ENCODE peak calls at places on chromosomes 12 and 14, in four cellular contexts. One of them, this sample, is unnamed.

GRCh38 chr14:27184371-27184901 is 586.6 kb upstream of the NOVA1 start:
- DNase-seq in CD4-positive, alpha-beta T cell: no peak
- DNase-seq in choroid plexus epithelial cell: peak; percentile 2
- DNase-seq in tibial nerve: no peak
- DNase-seq in this sample: peak; percentile 9

GRCh38 chr14:66379116-66379515 is 107.1 kb upstream of the CCDC196 start:
- DNase-seq in CD4-positive, alpha-beta T cell: no peak
- DNase-seq in choroid plexus epithelial cell: no peak
- DNase-seq in tibial nerve: no peak
- DNase-seq in this sample: peak; percentile 40

GRCh38 chr12:119412811-119413794 is 78.6 kb downstream of the CCDC60 start:
- DNase-seq in choroid plexus epithelial cell: peak; percentile 70
- DNase-seq in CD4-positive, alpha-beta T cell: no peak
- DNase-seq in tibial nerve: peak; percentile 65
- DNase-seq in this sample: peak; percentile 54

GRCh38 chr14:59534361-59534987 is 42.1 kb downstream of the CCDC175 start:
- DNase-seq in choroid plexus epithelial cell: peak; percentile 50
- DNase-seq in CD4-positive, alpha-beta T cell: no peak
- DNase-seq in tibial nerve: no peak
- DNase-seq in this sample: no peak

GRCh38 chr12:26953447-26953846 is 15.2 kb downstream of the FGFR1OP2 start:
- DNase-seq in tibial nerve: no peak
- DNase-seq in CD4-positive, alpha-beta T cell: no peak
- DNase-seq in choroid plexus epithelial cell: peak; percentile 42
- DNase-seq in this sample: no peak

GRCh38 chr12:56188786-56189335 is 422 bp downstream of the SMARCC2 start:
- DNase-seq in tibial nerve: no peak
- DNase-seq in choroid plexus epithelial cell: no peak
- DNase-seq in CD4-positive, alpha-beta T cell: no peak
- DNase-seq in this sample: no peak

GRCh38 chr12:93803408-93803807 is 126.2 kb downstream of the CRADD start:
- DNase-seq in tibial nerve: no peak
- DNase-seq in choroid plexus epithelial cell: peak; percentile 87
- DNase-seq in CD4-positive, alpha-beta T cell: no peak
- DNase-seq in this sample: peak; percentile 76

GRCh38 chr12:54591001-54591591 is 2.6 kb upstream of the PPP1R1A start:
- DNase-seq in choroid plexus epithelial cell: no peak
- DNase-seq in tibial nerve: no peak
- DNase-seq in CD4-positive, alpha-beta T cell: no peak
- DNase-seq in this sample: no peak

GRCh38 chr14:77148510-77149231 is 7.1 kb upstream of the ZDHHC22 start:
- DNase-seq in choroid plexus epithelial cell: no peak
- DNase-seq in CD4-positive, alpha-beta T cell: no peak
- DNase-seq in tibial nerve: no peak
- DNase-seq in this sample: no peak

GRCh38 chr12:57726884-57727757 is 11.4 kb downstream of the AGAP2 start:
- DNase-seq in choroid plexus epithelial cell: peak; percentile 46
- DNase-seq in CD4-positive, alpha-beta T cell: no peak
- DNase-seq in tibial nerve: no peak
- DNase-seq in this sample: no peak

GRCh38 chr12:102118874-102119273 is 1.0 kb downstream of the NUP37 start:
- DNase-seq in CD4-positive, alpha-beta T cell: no peak
- DNase-seq in tibial nerve: no peak
- DNase-seq in choroid plexus epithelial cell: no peak
- DNase-seq in this sample: no peak

GRCh38 chr14:56176530-56176929 is 58.3 kb downstream of the PELI2 start:
- DNase-seq in tibial nerve: no peak
- DNase-seq in choroid plexus epithelial cell: no peak
- DNase-seq in CD4-positive, alpha-beta T cell: no peak
- DNase-seq in this sample: no peak

GRCh38 chr12:58741226-58741625 is 179.1 kb downstream of the LRIG3 start:
- DNase-seq in tibial nerve: no peak
- DNase-seq in CD4-positive, alpha-beta T cell: no peak
- DNase-seq in choroid plexus epithelial cell: no peak
- DNase-seq in this sample: no peak

GRCh38 chr14:55580401-55581010 is 499 bp downstream of the KTN1 start:
- DNase-seq in choroid plexus epithelial cell: no peak
- DNase-seq in CD4-positive, alpha-beta T cell: peak; percentile 41
- DNase-seq in tibial nerve: no peak
- DNase-seq in this sample: peak; percentile 33

GRCh38 chr12:96237465-96238077 is 43.4 kb downstream of the ELK3 start:
- DNase-seq in tibial nerve: peak; percentile 69
- DNase-seq in choroid plexus epithelial cell: peak; percentile 97
- DNase-seq in CD4-positive, alpha-beta T cell: no peak
- DNase-seq in this sample: peak; percentile 93

GRCh38 chr12:55925870-55926737 is 1.6 kb downstream of the PYM1 start:
- DNase-seq in choroid plexus epithelial cell: peak; percentile 11
- DNase-seq in CD4-positive, alpha-beta T cell: no peak
- DNase-seq in tibial nerve: no peak
- DNase-seq in this sample: no peak

GRCh38 chr12:80218925-80219714 is 119.8 kb downstream of the OTOGL start:
- DNase-seq in tibial nerve: no peak
- DNase-seq in CD4-positive, alpha-beta T cell: no peak
- DNase-seq in choroid plexus epithelial cell: no peak
- DNase-seq in this sample: no peak

DNA sequence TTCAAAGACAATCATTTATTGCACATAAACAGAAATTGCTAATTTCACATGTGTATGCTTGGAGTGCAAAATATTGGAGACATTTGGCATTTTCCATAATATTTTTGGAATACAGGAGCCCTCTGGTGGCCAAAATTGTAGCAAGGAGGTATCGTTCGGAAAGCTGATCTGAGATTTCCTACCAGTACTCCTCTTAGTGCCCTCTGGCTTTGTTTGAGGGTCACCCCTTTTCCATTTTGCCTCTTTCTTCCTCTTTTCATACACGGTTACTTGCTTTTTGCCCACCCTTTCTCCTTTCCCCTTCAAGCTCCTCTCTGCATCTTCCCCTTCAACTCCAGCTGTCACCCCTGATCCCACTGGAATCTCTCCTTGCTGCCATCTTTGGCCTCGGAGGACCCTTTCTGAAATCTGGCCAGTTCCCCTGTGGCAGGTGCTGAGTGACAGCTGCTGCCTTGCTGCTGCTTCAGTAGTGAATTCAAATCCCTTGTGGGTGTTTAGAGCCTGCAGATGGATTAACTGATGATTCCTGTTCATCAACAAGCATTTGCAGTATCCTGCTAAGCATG is 164.6 kb upstream of the PARP11 start:
- DNase-seq in tibial nerve: peak; percentile 87
- DNase-seq in choroid plexus epithelial cell: peak; percentile 70
- DNase-seq in CD4-positive, alpha-beta T cell: no peak
- DNase-seq in this sample: peak; percentile 69
- TF ChIP-seq CTCF in tibial nerve: peak; percentile 74
- TF ChIP-seq CTCF in choroid plexus epithelial cell: peak; percentile 75
- TF ChIP-seq CTCF in CD4-positive, alpha-beta T cell: peak; percentile 73
- TF ChIP-seq CTCF in this sample: peak; percentile 71

DNA sequence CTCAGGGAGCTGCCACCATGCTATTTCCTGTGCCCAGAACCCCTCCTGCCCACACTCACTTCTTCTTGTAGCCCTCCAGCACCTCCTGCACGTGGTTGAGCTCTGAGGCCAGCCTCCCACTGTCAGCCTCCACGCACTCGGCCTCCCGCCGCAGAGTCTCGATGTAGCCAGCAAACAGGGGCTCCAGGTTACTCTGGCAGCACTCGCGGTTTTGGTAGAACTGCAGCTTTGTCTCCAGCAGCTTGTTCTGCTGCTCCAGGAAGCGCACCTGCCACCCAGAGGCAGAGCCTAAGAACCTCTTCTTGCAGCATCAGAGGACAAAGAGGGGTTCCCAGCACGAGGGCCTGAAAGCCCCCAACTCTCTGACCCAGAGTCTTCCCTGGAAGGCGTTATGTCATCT is 2.1 kb downstream of the KRT83 start:
- DNase-seq in tibial nerve: no peak
- DNase-seq in CD4-positive, alpha-beta T cell: no peak
- DNase-seq in choroid plexus epithelial cell: peak; percentile 23
- DNase-seq in this sample: peak; percentile 20
- TF ChIP-seq CTCF in tibial nerve: no peak
- TF ChIP-seq CTCF in CD4-positive, alpha-beta T cell: no peak
- TF ChIP-seq CTCF in choroid plexus epithelial cell: peak; percentile 28
- TF ChIP-seq CTCF in this sample: peak; percentile 23

GRCh38 chr14:57692671-57693070 is 173.2 kb downstream of the SLC35F4 start:
- DNase-seq in choroid plexus epithelial cell: peak; percentile 81
- DNase-seq in CD4-positive, alpha-beta T cell: no peak
- DNase-seq in tibial nerve: no peak
- DNase-seq in this sample: peak; percentile 69
- TF ChIP-seq CTCF in choroid plexus epithelial cell: peak; percentile 61
- TF ChIP-seq CTCF in CD4-positive, alpha-beta T cell: no peak
- TF ChIP-seq CTCF in tibial nerve: peak; percentile 9
- TF ChIP-seq CTCF in this sample: peak; percentile 80

GRCh38 chr14:100654025-100654813 is 67.0 kb upstream of the BEGAIN start:
- DNase-seq in CD4-positive, alpha-beta T cell: no peak
- DNase-seq in tibial nerve: no peak
- DNase-seq in choroid plexus epithelial cell: no peak
- DNase-seq in this sample: no peak

GRCh38 chr14:100654814-100655795 is 67.9 kb upstream of the BEGAIN start:
- DNase-seq in CD4-positive, alpha-beta T cell: peak; percentile 25
- DNase-seq in choroid plexus epithelial cell: no peak
- DNase-seq in tibial nerve: no peak
- DNase-seq in this sample: no peak

GRCh38 chr14:100651999-100652508 is 64.8 kb upstream of the BEGAIN start:
- DNase-seq in CD4-positive, alpha-beta T cell: no peak
- DNase-seq in choroid plexus epithelial cell: peak; percentile 49
- DNase-seq in tibial nerve: no peak
- DNase-seq in this sample: no peak

GRCh38 chr14:100652739-100653138 is 65.5 kb upstream of the BEGAIN start:
- DNase-seq in choroid plexus epithelial cell: no peak
- DNase-seq in tibial nerve: no peak
- DNase-seq in CD4-positive, alpha-beta T cell: no peak
- DNase-seq in this sample: no peak

GRCh38 chr14:100653409-100653808 is 66.2 kb upstream of the BEGAIN start:
- DNase-seq in tibial nerve: no peak
- DNase-seq in CD4-positive, alpha-beta T cell: no peak
- DNase-seq in choroid plexus epithelial cell: no peak
- DNase-seq in this sample: no peak
- TF ChIP-seq CTCF in tibial nerve: peak; percentile 22
- TF ChIP-seq CTCF in CD4-positive, alpha-beta T cell: peak; percentile 51
- TF ChIP-seq CTCF in choroid plexus epithelial cell: peak; percentile 72
- TF ChIP-seq CTCF in this sample: peak; percentile 61

DNA sequence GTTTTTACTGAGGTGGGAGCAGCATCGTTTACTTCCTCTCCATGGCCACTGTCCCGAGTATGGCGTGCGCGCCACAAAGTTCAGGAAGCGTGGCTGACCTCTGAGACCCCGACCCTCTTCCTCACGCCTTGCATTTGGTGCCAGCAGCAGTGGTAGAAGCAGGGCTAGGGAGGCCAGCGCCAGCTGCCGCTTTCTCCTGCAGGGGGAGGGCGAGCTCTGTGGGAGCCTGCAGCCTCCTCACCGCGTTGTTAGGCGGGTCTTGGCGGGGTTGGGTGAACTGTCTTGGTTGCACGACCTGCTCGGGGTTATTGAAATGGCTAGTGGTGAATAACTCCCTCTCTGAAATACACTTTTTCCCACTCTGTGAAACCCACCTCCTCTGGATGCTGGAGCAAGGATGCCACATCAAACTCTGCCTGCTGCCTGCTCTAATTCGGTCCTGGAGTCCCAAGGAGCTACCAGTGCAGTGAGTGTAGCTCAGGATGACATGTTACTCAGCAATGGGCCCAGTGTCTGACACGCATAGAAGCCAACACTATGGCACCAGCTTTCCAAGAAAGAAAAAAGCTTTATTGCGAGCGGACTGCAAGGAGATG is 22.3 kb upstream of the TDRD9 start:
- DNase-seq in tibial nerve: no peak
- DNase-seq in choroid plexus epithelial cell: no peak
- DNase-seq in CD4-positive, alpha-beta T cell: peak; percentile 14
- DNase-seq in this sample: no peak
- TF ChIP-seq CTCF in tibial nerve: no peak
- TF ChIP-seq CTCF in choroid plexus epithelial cell: peak; percentile 51
- TF ChIP-seq CTCF in CD4-positive, alpha-beta T cell: peak; percentile 29
- TF ChIP-seq CTCF in this sample: no peak

GRCh38 chr14:34713122-34713680 is 1.2 kb downstream of the CFL2 start:
- DNase-seq in CD4-positive, alpha-beta T cell: no peak
- DNase-seq in tibial nerve: no peak
- DNase-seq in choroid plexus epithelial cell: no peak
- DNase-seq in this sample: no peak
- TF ChIP-seq CTCF in CD4-positive, alpha-beta T cell: no peak
- TF ChIP-seq CTCF in tibial nerve: no peak
- TF ChIP-seq CTCF in choroid plexus epithelial cell: no peak
- TF ChIP-seq CTCF in this sample: no peak

DNA sequence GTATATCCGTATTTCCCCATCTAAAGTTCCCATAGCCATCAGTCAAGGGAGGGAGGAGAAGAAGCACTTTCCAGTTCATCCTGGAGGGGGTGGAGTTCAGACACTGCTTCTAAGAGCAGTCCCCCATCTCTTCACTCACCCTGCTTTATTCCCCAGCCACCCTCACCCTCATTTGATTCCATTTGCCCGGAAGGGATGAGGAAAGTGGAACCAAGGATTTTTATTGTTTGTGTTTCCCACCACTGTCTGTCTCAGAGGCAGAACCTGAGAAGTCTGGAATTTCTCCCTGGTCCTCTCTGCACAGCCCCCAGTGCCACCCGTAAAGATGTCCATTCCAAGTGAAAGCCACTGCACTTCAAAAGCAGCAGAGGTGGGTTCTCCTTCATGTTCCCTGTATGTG is 134.2 kb upstream of the HIF1A start:
- DNase-seq in tibial nerve: no peak
- DNase-seq in choroid plexus epithelial cell: peak; percentile 76
- DNase-seq in CD4-positive, alpha-beta T cell: no peak
- DNase-seq in this sample: peak; percentile 86
- TF ChIP-seq CTCF in tibial nerve: no peak
- TF ChIP-seq CTCF in choroid plexus epithelial cell: peak; percentile 45
- TF ChIP-seq CTCF in CD4-positive, alpha-beta T cell: no peak
- TF ChIP-seq CTCF in this sample: no peak

GRCh38 chr14:95345032-95345431 is 25.3 kb upstream of the CLMN start:
- DNase-seq in choroid plexus epithelial cell: no peak
- DNase-seq in tibial nerve: no peak
- DNase-seq in CD4-positive, alpha-beta T cell: no peak
- DNase-seq in this sample: no peak

GRCh38 chr14:95349241-95349640 is 29.5 kb upstream of the CLMN start:
- DNase-seq in tibial nerve: no peak
- DNase-seq in choroid plexus epithelial cell: no peak
- DNase-seq in CD4-positive, alpha-beta T cell: no peak
- DNase-seq in this sample: no peak

GRCh38 chr14:95346820-95347219 is 27.1 kb upstream of the CLMN start:
- DNase-seq in choroid plexus epithelial cell: peak; percentile 30
- DNase-seq in CD4-positive, alpha-beta T cell: no peak
- DNase-seq in tibial nerve: no peak
- DNase-seq in this sample: no peak

GRCh38 chr14:95346266-95346665 is 26.6 kb upstream of the CLMN start:
- DNase-seq in tibial nerve: no peak
- DNase-seq in CD4-positive, alpha-beta T cell: no peak
- DNase-seq in choroid plexus epithelial cell: no peak
- DNase-seq in this sample: no peak

GRCh38 chr14:95348395-95349080 is 28.8 kb upstream of the CLMN start:
- DNase-seq in CD4-positive, alpha-beta T cell: no peak
- DNase-seq in tibial nerve: no peak
- DNase-seq in choroid plexus epithelial cell: no peak
- DNase-seq in this sample: no peak
- TF ChIP-seq CTCF in CD4-positive, alpha-beta T cell: no peak
- TF ChIP-seq CTCF in tibial nerve: no peak
- TF ChIP-seq CTCF in choroid plexus epithelial cell: no peak
- TF ChIP-seq CTCF in this sample: no peak

GRCh38 chr14:86038401-86038985 is 508.5 kb downstream of the FLRT2 start:
- DNase-seq in choroid plexus epithelial cell: peak; percentile 88
- DNase-seq in tibial nerve: no peak
- DNase-seq in CD4-positive, alpha-beta T cell: peak; percentile 4
- DNase-seq in this sample: peak; percentile 59

GRCh38 chr14:86035882-86036281 is 505.9 kb downstream of the FLRT2 start:
- DNase-seq in choroid plexus epithelial cell: peak; percentile 37
- DNase-seq in CD4-positive, alpha-beta T cell: no peak
- DNase-seq in tibial nerve: no peak
- DNase-seq in this sample: peak; percentile 29
- TF ChIP-seq CTCF in choroid plexus epithelial cell: peak; percentile 61
- TF ChIP-seq CTCF in CD4-positive, alpha-beta T cell: no peak
- TF ChIP-seq CTCF in tibial nerve: no peak
- TF ChIP-seq CTCF in this sample: peak; percentile 29

GRCh38 chr14:100434911-100435455 is 111.8 kb downstream of the SLC25A47 start:
- DNase-seq in CD4-positive, alpha-beta T cell: no peak
- DNase-seq in choroid plexus epithelial cell: no peak
- DNase-seq in tibial nerve: no peak
- DNase-seq in this sample: no peak
- TF ChIP-seq CTCF in CD4-positive, alpha-beta T cell: no peak
- TF ChIP-seq CTCF in choroid plexus epithelial cell: no peak
- TF ChIP-seq CTCF in tibial nerve: no peak
- TF ChIP-seq CTCF in this sample: no peak